ENCODE peak calls at places on chromosomes 4 and X, in nine cellular contexts. W, J, V, T, X, M, U, E and Y are unnamed samples.

GRCh38 chrX:99494668-99495067 is 915.4 kb downstream of the PCDH19 start:
- DNase-seq in W (no peak), J (no peak), V (no peak), T (no peak), X (no peak), M (no peak), U (no peak), E (no peak), Y (no peak)

GRCh38 chr4:111847256-111848108 is 297.8 kb upstream of the FAM241A start:
- DNase-seq in W (no peak), J (no peak), V (no peak), T (no peak), X (no peak), M (no peak), U (no peak), E (no peak), Y (no peak)

GRCh38 chrX:40143001-40143400 is 45.2 kb upstream of the BCOR start:
- DNase-seq in W (no peak), J (no peak), V (no peak), T (no peak), X (no peak), M (no peak), U (no peak), E (no peak), Y (no peak)

GRCh38 chrX:40012039-40012799 is 85.5 kb downstream of the BCOR start:
- DNase-seq in W (no peak), J (peak; percentile 23), V (no peak), T (no peak), X (no peak), M (no peak), U (no peak), E (no peak), Y (peak; percentile 22)

GRCh38 chrX:135327299-135327698 is 18.0 kb downstream of the ETDC start:
- DNase-seq in W (no peak), J (no peak), V (no peak), T (no peak), X (no peak), M (no peak), U (no peak), E (no peak), Y (no peak)

GRCh38 chrX:15956684-15957083 is 102.1 kb upstream of the AP1S2 start:
- DNase-seq in W (no peak), J (no peak), V (no peak), T (no peak), X (no peak), M (no peak), U (no peak), E (no peak), Y (no peak)

GRCh38 chrX:111338095-111338698 is 67.9 kb upstream of the CAPN6 start:
- DNase-seq in W (no peak), J (no peak), V (no peak), T (no peak), X (no peak), M (no peak), U (no peak), E (peak; percentile 11), Y (peak; percentile 46)

GRCh38 chr4:107888237-107888636 is 43.1 kb upstream of the CYP2U1 start:
- DNase-seq in W (no peak), J (no peak), V (no peak), T (no peak), X (no peak), M (no peak), U (no peak), E (no peak), Y (no peak)

GRCh38 chrX:12702509-12703091 is 88.6 kb upstream of the PRPS2 start:
- DNase-seq in W (peak; percentile 3), J (no peak), V (no peak), T (no peak), X (no peak), M (no peak), U (no peak), E (no peak), Y (peak; percentile 37)

GRCh38 chrX:136275553-136275952 is 24.4 kb upstream of the MAP7D3 start:
- DNase-seq in W (no peak), J (no peak), V (no peak), T (no peak), X (no peak), M (no peak), U (no peak), E (peak; percentile 10), Y (no peak)

GRCh38 chrX:74178536-74178935 is 125.4 kb upstream of the ZCCHC13 start:
- DNase-seq in W (no peak), J (no peak), V (no peak), T (no peak), X (no peak), M (no peak), U (no peak), E (no peak), Y (no peak)

GRCh38 chrX:24647257-24648058 is at the start of gene PCYT1B:
- DNase-seq in W (peak; percentile 30), J (peak; percentile 35), V (peak; percentile 59), T (no peak), X (peak; percentile 66), M (peak; percentile 72), U (peak; percentile 19), E (peak; percentile 51), Y (peak; percentile 34)

GRCh38 chrX:39438603-39439602 is 637.6 kb downstream of the MID1IP1 start:
- DNase-seq in W (no peak), J (no peak), V (no peak), T (no peak), X (no peak), M (no peak), U (no peak), E (no peak), Y (no peak)